ENCODE peak calls at places on chromosomes 13 and 19, in six cellular contexts. K, S, C, R, L and B are unnamed samples.

GRCh38 chr19:12665281-12665573 is 1.3 kb downstream of the MAN2B1 start:
- DNase-seq in L (no peak), C (no peak), R (no peak), S (no peak), K (no peak), B (no peak)

GRCh38 chr13:21663197-21663596 is 7.7 kb upstream of the FGF9 start:
- DNase-seq in R (no peak), S (no peak), L (no peak), K (no peak), C (no peak), B (no peak)

GRCh38 chr19:48319647-48320537 is 5.5 kb upstream of the EMP3 start:
- DNase-seq in C (peak; percentile 83), L (peak; percentile 87), K (peak; percentile 89), S (peak; percentile 88), R (peak; percentile 75), B (peak; percentile 64)

GRCh38 chr13:24267283-24267682 is 42.1 kb upstream of the C1QTNF9 start:
- DNase-seq in L (peak; percentile 35), C (no peak), K (no peak), R (no peak), S (no peak), B (no peak)

GRCh38 chr19:12628040-12629022 is 17.6 kb downstream of the ZNF791 start:
- DNase-seq in C (no peak), K (peak; percentile 69), L (peak; percentile 41), R (peak; percentile 17), S (no peak), B (no peak)

GRCh38 chr13:40801255-40802217 is 12.1 kb downstream of the SLC25A15 start:
- DNase-seq in K (no peak), S (no peak), R (no peak), L (no peak), C (no peak), B (no peak)

GRCh38 chr19:46984077-46985010 is 35.3 kb upstream of the NPAS1 start:
- DNase-seq in S (no peak), C (no peak), K (no peak), R (peak; percentile 50), L (peak; percentile 92), B (no peak)

GRCh38 chr19:3409346-3410064 is 43.1 kb downstream of the NFIC start:
- DNase-seq in R (no peak), C (no peak), K (no peak), S (no peak), L (no peak), B (peak; percentile 26)

GRCh38 chr13:111911141-111911720 is 155.7 kb upstream of the SOX1 start:
- DNase-seq in K (no peak), S (peak; percentile 11), C (no peak), R (no peak), L (no peak), B (no peak)

GRCh38 chr13:113150545-113151365 is 7.7 kb upstream of the PROZ start:
- DNase-seq in L (no peak), R (no peak), K (no peak), C (no peak), S (peak; percentile 21), B (no peak)

GRCh38 chr19:4717191-4717965 is 6.3 kb downstream of the DPP9 start:
- DNase-seq in L (no peak), R (peak; percentile 70), K (no peak), C (no peak), S (no peak), B (peak; percentile 100)

GRCh38 chr19:1980782-1981181 is 34.7 kb downstream of the BTBD2 start:
- DNase-seq in L (no peak), S (no peak), C (no peak), K (no peak), R (no peak), B (no peak)

GRCh38 chr19:17275441-17276175 is 6.1 kb upstream of the ANKLE1 start:
- DNase-seq in S (no peak), L (no peak), K (no peak), R (no peak), C (no peak), B (peak; percentile 88)

GRCh38 chr19:1961545-1961878 is 20.5 kb downstream of the CSNK1G2 start:
- DNase-seq in R (no peak), C (no peak), K (no peak), L (no peak), S (no peak), B (no peak)

GRCh38 chr19:5002143-5002542 is 33.2 kb downstream of the KDM4B start:
- DNase-seq in L (peak; percentile 33), S (no peak), K (no peak), R (peak; percentile 73), C (no peak), B (peak; percentile 81)

GRCh38 chr19:13129384-13129783 is 11.3 kb downstream of the NACC1 start:
- DNase-seq in C (no peak), R (no peak), S (no peak), K (no peak), L (no peak), B (no peak)

GRCh38 chr13:31174018-31174417 is 12.3 kb upstream of the HSPH1 start:
- DNase-seq in S (no peak), C (no peak), K (no peak), R (peak; percentile 77), L (peak; percentile 47), B (no peak)

GRCh38 chr19:51808333-51808986 is 13.5 kb downstream of the FPR3 start:
- DNase-seq in K (no peak), L (no peak), S (no peak), C (no peak), R (no peak), B (peak; percentile 95)

GRCh38 chr13:112424098-112424497 is 47.9 kb downstream of the SPACA7 start:
- DNase-seq in K (no peak), L (no peak), S (no peak), R (no peak), C (no peak), B (no peak)

GRCh38 chr19:57701625-57702024 is 7.4 kb downstream of the ZNF154 start:
- DNase-seq in L (no peak), S (no peak), R (no peak), K (no peak), C (no peak), B (no peak)

GRCh38 chr13:47437411-47437810 is 540.6 kb upstream of the HTR2A start:
- DNase-seq in S (no peak), K (no peak), L (peak; percentile 50), C (no peak), R (peak; percentile 89), B (no peak)

GRCh38 chr13:48412881-48413351 is at the start of gene LPAR6:
- DNase-seq in K (peak; percentile 81), L (peak; percentile 87), R (peak; percentile 73), C (no peak), S (peak; percentile 38), B (peak; percentile 9)

GRCh38 chr13:29948246-29948645 is 97.8 kb upstream of the UBL3 start:
- DNase-seq in S (no peak), L (peak; percentile 53), K (peak; percentile 37), C (no peak), R (peak; percentile 87), B (no peak)

GRCh38 chr13:32408296-32408998 is 19.5 kb downstream of the N4BP2L1 start:
- DNase-seq in S (no peak), L (no peak), R (no peak), K (no peak), C (no peak), B (no peak)

GRCh38 chr13:112826565-112826964 is 136.7 kb downstream of the ATP11A start:
- DNase-seq in C (no peak), L (no peak), K (no peak), R (no peak), S (no peak), B (no peak)

GRCh38 chr13:111338841-111339240 is 18.4 kb downstream of the TEX29 start:
- DNase-seq in R (no peak), S (peak; percentile 21), C (no peak), K (no peak), L (no peak), B (no peak)

GRCh38 chr19:33303791-33304759 is 1.7 kb upstream of the CEBPA start:
- DNase-seq in L (no peak), C (no peak), R (no peak), K (no peak), S (peak; percentile 15), B (no peak)
- H3K4ac ChIP-seq in L (no peak overlapping the region), C (peak overlapping the region; percentile 86), R (no peak overlapping the region), K (no peak overlapping the region), S (no peak overlapping the region), B (peak overlapping the region; percentile 57)

GRCh38 chr19:45865269-45865948 is 1.3 kb downstream of the FOXA3 start:
- DNase-seq in S (no peak), L (no peak), R (no peak), K (no peak), C (no peak), B (no peak)
- H3K4ac ChIP-seq in S (no peak overlapping the region), L (no peak overlapping the region), R (no peak overlapping the region), K (no peak overlapping the region), C (no peak overlapping the region), B (no peak overlapping the region)

DNA sequence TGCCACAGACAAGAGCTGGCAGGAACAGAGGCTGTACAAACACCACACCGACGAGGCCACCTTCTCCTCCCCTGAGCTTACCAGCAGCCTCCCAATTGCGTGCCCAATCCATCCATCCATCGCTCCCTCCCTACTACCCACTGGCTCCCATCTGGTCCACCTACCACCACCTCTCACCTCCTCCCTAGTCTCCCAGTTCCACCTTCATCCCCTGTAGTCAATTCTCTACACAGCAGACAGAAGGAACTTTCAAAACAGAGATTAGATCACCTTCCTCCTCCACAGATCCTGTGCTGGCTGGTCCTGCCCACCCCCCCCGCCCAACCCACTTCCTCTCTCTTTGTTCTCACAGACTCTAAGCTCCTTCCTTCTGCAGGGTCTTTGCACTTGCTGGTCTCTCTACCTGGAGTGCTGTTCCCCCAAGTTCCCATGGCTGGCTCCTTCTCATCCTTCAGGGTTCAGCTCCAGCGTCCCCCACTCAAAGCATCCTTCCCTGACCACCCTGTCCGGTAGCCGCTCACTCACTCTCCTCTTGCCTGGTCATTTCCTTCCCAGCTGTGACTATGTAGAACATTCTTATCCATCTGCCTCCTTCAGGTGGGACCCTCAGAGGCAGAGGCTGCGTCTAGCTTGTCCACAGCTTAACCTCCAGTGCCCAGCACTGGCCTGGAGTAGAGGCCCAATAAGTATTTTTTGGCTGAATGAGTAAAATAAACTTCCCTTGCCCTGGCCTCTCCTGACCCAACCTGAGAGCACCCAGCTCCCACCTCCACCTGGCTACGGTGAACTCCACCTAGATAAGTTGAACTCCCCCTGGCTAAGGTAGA is 23.0 kb downstream of the PIN1 start:
- DNase-seq in K (no peak), R (no peak), L (no peak), S (no peak), C (no peak), B (no peak)
- H3K4ac ChIP-seq in K (no peak overlapping the region), R (no peak overlapping the region), L (no peak overlapping the region), S (no peak overlapping the region), C (no peak overlapping the region), B (no peak overlapping the region)

DNA sequence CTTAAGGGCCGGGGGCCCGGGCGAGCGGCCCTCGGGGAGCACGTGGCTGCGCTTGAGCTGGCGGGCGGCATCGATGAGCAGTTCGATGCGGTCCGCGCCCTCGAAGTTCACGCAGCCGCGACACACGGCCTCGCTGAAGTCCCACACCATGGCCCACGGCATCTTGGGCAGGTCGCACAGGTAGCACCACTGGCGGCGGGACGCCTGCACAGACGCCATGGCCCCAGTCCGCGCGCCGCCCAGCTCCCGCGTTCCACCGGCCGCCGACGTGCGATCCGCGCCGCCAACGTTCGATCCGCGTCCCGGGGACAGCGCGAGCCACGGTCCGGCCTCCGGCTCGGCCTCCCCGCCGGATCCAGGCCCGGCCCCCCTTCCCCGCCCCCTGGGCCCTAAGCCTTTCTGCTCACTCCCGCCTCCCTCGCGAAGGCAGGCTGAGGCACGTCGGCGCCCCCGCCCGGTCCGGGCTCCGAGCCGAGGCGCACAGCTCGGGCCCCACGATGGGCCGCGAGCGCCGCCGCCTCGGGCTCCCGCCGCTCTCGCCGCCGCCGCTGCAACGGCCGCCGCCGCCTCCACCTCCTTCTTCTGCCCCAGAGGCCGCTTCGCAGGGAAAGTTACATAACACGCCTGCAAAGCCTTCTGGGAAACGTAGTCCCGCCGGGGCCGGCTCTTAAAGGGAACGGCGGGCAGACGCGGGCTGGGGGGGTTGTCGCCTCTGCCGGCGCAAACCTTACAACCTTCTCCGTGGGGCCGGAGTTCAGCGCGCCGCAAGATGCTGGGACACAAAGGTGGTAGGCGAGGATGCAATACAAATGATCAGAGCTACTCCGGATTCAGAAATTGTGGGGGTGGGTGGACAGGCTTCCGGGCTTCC is at the start of gene IRF2BP1:
- DNase-seq in K (peak; percentile 96), R (peak; percentile 91), L (peak; percentile 97), S (peak; percentile 91), C (peak; percentile 92), B (peak; percentile 91)
- H3K4ac ChIP-seq in K (peak within 1 kb of the TSS; percentile 25), R (peak within 1 kb of the TSS; percentile 97), L (peak within 1 kb of the TSS; percentile 46), S (no peak within 1 kb of the TSS), C (peak within 1 kb of the TSS; percentile 4), B (peak within 1 kb of the TSS; percentile 42)